ENCODE peak calls at places on chromosomes 12 and 14, in seven cellular contexts. C is psoas muscle; Y is spleen; Z is NCI-H82; S is lung; M is MG63; E is activated CD4-positive, alpha-beta T cell treated with anti-CD3 and anti-CD28 coated beads, Interleukin-2, amount 50 U/mL, for 48 hours. U is an unnamed sample.

GRCh38 chr14:74634964-74635363 is 22.9 kb upstream of the LTBP2 start:
- DNase-seq in C (no peak), Y (peak), Z (peak), S (no peak), M (no peak), E (no peak), U (no peak)

GRCh38 chr12:54216580-54217308 is 28.0 kb upstream of the SMUG1 start:
- DNase-seq in C (peak), Y (peak), Z (peak), S (peak), M (peak), E (peak), U (peak)

GRCh38 chr12:71746983-71747611 is 7.6 kb upstream of the RAB21 start:
- DNase-seq in C (no peak), Y (no peak), Z (peak), S (peak), M (no peak), E (peak), U (peak)

GRCh38 chr12:87935216-87935615 is 94.0 kb downstream of the C12orf50 start:
- DNase-seq in C (no peak), Y (no peak), Z (no peak), S (no peak), M (no peak), E (no peak), U (no peak)

GRCh38 chr14:30456296-30456695 is 102.7 kb upstream of the G2E3 start:
- DNase-seq in C (no peak), Y (no peak), Z (no peak), S (no peak), M (no peak), E (no peak), U (no peak)

GRCh38 chr12:77113971-77114370 is 48.6 kb upstream of the E2F7 start:
- DNase-seq in C (no peak), Y (no peak), Z (no peak), S (no peak), M (no peak), E (no peak), U (no peak)

GRCh38 chr14:58755026-58755929 is 117.5 kb downstream of the DACT1 start:
- DNase-seq in C (no peak), Y (no peak), Z (peak), S (no peak), M (no peak), E (no peak), U (no peak)

GRCh38 chr14:51020024-51020710 is 74.7 kb downstream of the TRIM9 start:
- DNase-seq in C (no peak), Y (no peak), Z (no peak), S (no peak), M (no peak), E (no peak), U (no peak)

GRCh38 chr14:73460691-73461127 is 2.4 kb upstream of the NUMB start:
- DNase-seq in C (no peak), Y (no peak), Z (peak), S (peak), M (no peak), E (no peak), U (no peak)

GRCh38 chr14:55098561-55098898 is 30.5 kb upstream of the LGALS3 start:
- DNase-seq in C (no peak), Y (no peak), Z (no peak), S (no peak), M (no peak), E (no peak), U (no peak)

GRCh38 chr12:105369014-105369413 is 38.5 kb downstream of the C12orf75 start:
- DNase-seq in C (no peak), Y (no peak), Z (no peak), S (no peak), M (no peak), E (no peak), U (no peak)

GRCh38 chr12:49358548-49359141 is 8.6 kb upstream of the SPATS2 start:
- DNase-seq in C (no peak), Y (no peak), Z (peak), S (no peak), M (no peak), E (peak), U (no peak)

GRCh38 chr12:128121424-128121823 is 145.5 kb upstream of the TMEM132C start:
- DNase-seq in C (no peak), Y (no peak), Z (no peak), S (no peak), M (no peak), E (no peak), U (no peak)

GRCh38 chr12:105110851-105111250 is 3.3 kb downstream of the WASHC4 start:
- DNase-seq in C (no peak), Y (no peak), Z (no peak), S (no peak), M (no peak), E (no peak), U (no peak)

GRCh38 chr12:15038137-15038536 is 65.3 kb downstream of the PDE6H start:
- DNase-seq in C (no peak), Y (no peak), Z (no peak), S (no peak), M (no peak), E (no peak), U (no peak)

GRCh38 chr14:79161576-79161975 is 991.4 kb downstream of the NRXN3 start:
- DNase-seq in C (no peak), Y (no peak), Z (no peak), S (no peak), M (no peak), E (no peak), U (no peak)

GRCh38 chr12:94405378-94406116 is 54.1 kb downstream of the CEP83 start:
- DNase-seq in C (no peak), Y (no peak), Z (no peak), S (no peak), M (no peak), E (no peak), U (no peak)

GRCh38 chr14:101357559-101358319 is 203.6 kb upstream of the DIO3 start:
- DNase-seq in C (peak), Y (no peak), Z (no peak), S (no peak), M (no peak), E (no peak), U (no peak)

GRCh38 chr14:94043111-94043755 is 17.1 kb downstream of the OTUB2 start:
- DNase-seq in C (no peak), Y (peak), Z (no peak), S (no peak), M (no peak), E (no peak), U (no peak)

GRCh38 chr12:88940854-88941253 is 360.6 kb upstream of the KITLG start:
- DNase-seq in C (no peak), Y (no peak), Z (no peak), S (no peak), M (no peak), E (no peak), U (no peak)